ENCODE peak calls at places on chromosomes 13 and 19, in nine cellular contexts. B, F, A, L, N, S, D, Z and G are unnamed samples.
A peak's percentile ranks its signal among the peaks of the same experiment; 100 is the strongest.

GRCh38 chr13:114065926-114066774 is 66.3 kb downstream of the RASA3 start:
- DNase-seq in S (no peak), Z (no peak), A (no peak), D (peak; percentile 51), N (no peak), F (peak; percentile 80), L (no peak), B (no peak), G (no peak)

GRCh38 chr19:55196803-55197202 is 12.5 kb downstream of the PTPRH start:
- DNase-seq in Z (no peak), L (peak; percentile 3), B (peak; percentile 67), S (no peak), A (no peak), F (no peak), N (no peak), D (peak; percentile 27), G (peak; percentile 41)

GRCh38 chr13:110715395-110716234 is 2.1 kb downstream of the ING1 start:
- DNase-seq in S (peak; percentile 99), N (peak; percentile 99), F (peak; percentile 99), L (peak; percentile 99), Z (peak; percentile 96), B (peak; percentile 99), A (peak; percentile 96), D (peak; percentile 100), G (peak; percentile 93)

GRCh38 chr19:2888739-2889224 is 11.9 kb upstream of the ZNF57 start:
- DNase-seq in L (no peak), D (peak; percentile 36), Z (no peak), S (no peak), B (peak; percentile 64), A (no peak), F (no peak), N (no peak), G (peak; percentile 91)

GRCh38 chr13:21124853-21125252 is 51.5 kb downstream of the SKA3 start:
- DNase-seq in A (peak; percentile 67), N (peak; percentile 63), S (no peak), Z (peak; percentile 78), B (peak; percentile 50), L (peak; percentile 69), D (peak; percentile 13), F (no peak), G (no peak)

GRCh38 chr13:50531917-50532899 is 311.3 kb downstream of the DLEU7 start:
- DNase-seq in L (peak; percentile 38), A (peak; percentile 17), N (no peak), Z (peak; percentile 55), B (no peak), F (no peak), D (peak; percentile 59), S (peak; percentile 10), G (peak; percentile 31)

GRCh38 chr13:33997574-33997973 is 179.6 kb downstream of the RFC3 start:
- DNase-seq in A (no peak), F (no peak), L (no peak), N (no peak), D (no peak), S (no peak), B (no peak), Z (peak; percentile 38), G (no peak)

GRCh38 chr13:44951184-44951583 is 38.1 kb downstream of the NUFIP1 start:
- DNase-seq in N (no peak), B (no peak), S (no peak), A (no peak), Z (no peak), L (no peak), D (peak; percentile 27), F (no peak), G (no peak)

GRCh38 chr19:14141041-14141440 is 4.7 kb upstream of the ASF1B start:
- DNase-seq in L (no peak), Z (no peak), A (no peak), S (no peak), D (no peak), B (no peak), F (no peak), N (no peak), G (no peak)

GRCh38 chr13:48448963-48449614 is 36.2 kb upstream of the LPAR6 start:
- DNase-seq in Z (peak; percentile 78), N (no peak), F (no peak), D (peak; percentile 80), L (no peak), S (no peak), A (no peak), B (no peak), G (no peak)

GRCh38 chr13:47146991-47147783 is 250.3 kb upstream of the HTR2A start:
- DNase-seq in B (no peak), S (no peak), F (peak; percentile 72), D (no peak), N (no peak), L (no peak), A (no peak), Z (no peak), G (no peak)

GRCh38 chr19:32397736-32398135 is 7.8 kb upstream of the DPY19L3 start:
- DNase-seq in S (no peak), F (no peak), B (no peak), Z (peak; percentile 58), A (no peak), L (peak; percentile 49), D (peak; percentile 87), N (no peak), G (no peak)

GRCh38 chr19:343941-344624 is 513 bp downstream of the MIER2 start:
- DNase-seq in B (peak; percentile 47), S (no peak), Z (no peak), N (peak; percentile 81), L (peak; percentile 64), D (peak; percentile 73), F (no peak), A (peak; percentile 98), G (peak; percentile 37)

GRCh38 chr19:40723661-40724254 is 6.8 kb downstream of the ITPKC start:
- DNase-seq in Z (no peak), F (no peak), N (no peak), L (no peak), B (no peak), D (no peak), A (no peak), S (no peak), G (no peak)

DNA sequence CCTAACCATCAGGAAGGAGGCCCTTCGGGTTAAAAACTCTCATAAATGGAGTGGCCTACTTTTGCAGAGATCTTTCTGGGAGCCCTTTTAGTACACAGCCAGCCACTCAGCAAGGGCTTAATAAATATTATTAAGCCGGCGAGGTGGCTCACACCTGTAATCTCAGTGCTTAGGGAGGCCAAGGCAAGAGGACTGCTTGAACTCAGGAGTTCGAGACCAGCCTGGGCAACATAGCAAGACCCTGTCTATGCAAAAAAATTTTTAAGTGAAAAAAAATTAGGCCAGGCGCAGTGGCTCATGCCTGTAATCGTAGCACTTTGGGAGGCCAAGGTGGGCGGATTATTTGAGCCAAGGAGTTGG is 810 bp upstream of the KANK2 start:
- DNase-seq in L (no peak), Z (no peak), N (no peak), D (no peak), F (no peak), S (no peak), B (no peak), A (no peak), G (no peak)
- H3K4me2 ChIP-seq in L (peak overlapping the region; percentile 98), Z (peak overlapping the region; percentile 100), N (peak overlapping the region; percentile 88), D (peak overlapping the region; percentile 69), F (peak overlapping the region; percentile 79), S (peak overlapping the region; percentile 75), B (peak overlapping the region; percentile 74), A (peak overlapping the region; percentile 95), G (peak overlapping the region; percentile 99)

DNA sequence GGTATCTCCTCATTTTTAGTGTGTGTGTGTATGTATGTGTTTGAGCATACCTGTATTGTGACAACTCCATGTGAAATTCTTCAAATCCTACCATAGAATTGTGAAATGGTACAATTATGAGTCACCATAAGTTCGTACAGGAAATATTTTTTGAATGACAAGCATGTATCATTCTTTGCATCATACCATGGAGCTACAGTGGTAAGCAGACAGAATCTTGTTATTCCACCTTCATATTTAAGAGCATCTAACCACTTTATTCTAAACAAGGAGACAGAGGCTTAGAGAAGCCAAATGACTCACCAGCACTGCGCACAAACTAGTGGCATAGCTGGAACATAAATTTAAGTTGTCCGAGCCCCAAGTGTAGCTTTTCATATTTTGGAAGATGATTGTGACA is 4.5 kb upstream of the EPSTI1 start:
- DNase-seq in A (no peak), N (no peak), L (no peak), Z (peak; percentile 87), S (peak; percentile 46), D (peak; percentile 92), F (no peak), B (no peak), G (no peak)
- TF ChIP-seq EZH2phosphoT487 in A (no peak), N (no peak), L (no peak), Z (no peak), S (no peak), D (no peak), F (no peak), B (no peak), G (no peak)

DNA sequence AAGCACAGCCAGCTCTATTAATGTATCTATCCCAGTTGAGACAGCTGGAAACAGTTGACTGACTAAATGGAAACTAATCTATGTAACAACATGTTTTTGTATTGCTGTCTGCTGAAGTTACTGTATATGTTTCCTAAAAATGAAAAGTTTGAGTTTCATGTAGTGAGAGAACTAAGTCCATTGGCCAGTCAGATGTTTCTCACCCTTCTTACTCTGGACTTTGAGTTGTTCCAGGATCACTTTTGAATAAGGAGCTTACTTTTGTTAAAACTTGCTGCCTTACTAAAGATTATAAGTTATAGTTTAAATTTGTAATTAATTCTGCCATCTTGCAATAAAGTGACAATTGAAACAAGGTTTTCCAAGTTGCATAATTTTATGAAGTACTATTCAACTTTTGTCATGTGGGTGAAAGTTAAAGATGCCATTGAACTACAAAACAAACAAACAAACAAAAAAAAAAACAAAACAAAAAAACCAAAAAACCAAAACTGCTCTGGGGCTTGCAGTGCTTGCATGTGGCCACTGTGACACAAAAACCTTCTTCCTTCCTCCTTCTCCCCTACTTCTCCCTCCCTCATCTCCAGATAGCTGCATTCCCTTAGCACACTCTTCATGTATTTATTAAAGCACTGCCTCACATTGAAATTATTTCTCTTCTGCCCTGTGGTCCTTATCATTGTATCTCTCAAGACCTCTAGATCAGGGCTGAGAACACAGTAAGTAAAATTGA is 15.3 kb downstream of the WDFY2 start:
- DNase-seq in L (no peak), S (no peak), A (no peak), Z (no peak), F (no peak), D (no peak), B (no peak), N (no peak), G (no peak)
- H3K4me1 ChIP-seq in L (no peaks in the 10 kb centered on the region), S (no peaks in the 10 kb centered on the region), A (peaks cover 10% of the 10 kb centered on the region), Z (peaks cover 4% of the 10 kb centered on the region), F (no peaks in the 10 kb centered on the region), D (peaks cover 5% of the 10 kb centered on the region), B (peaks cover 42% of the 10 kb centered on the region), N (peaks cover 14% of the 10 kb centered on the region), G (no peaks in the 10 kb centered on the region)

DNA sequence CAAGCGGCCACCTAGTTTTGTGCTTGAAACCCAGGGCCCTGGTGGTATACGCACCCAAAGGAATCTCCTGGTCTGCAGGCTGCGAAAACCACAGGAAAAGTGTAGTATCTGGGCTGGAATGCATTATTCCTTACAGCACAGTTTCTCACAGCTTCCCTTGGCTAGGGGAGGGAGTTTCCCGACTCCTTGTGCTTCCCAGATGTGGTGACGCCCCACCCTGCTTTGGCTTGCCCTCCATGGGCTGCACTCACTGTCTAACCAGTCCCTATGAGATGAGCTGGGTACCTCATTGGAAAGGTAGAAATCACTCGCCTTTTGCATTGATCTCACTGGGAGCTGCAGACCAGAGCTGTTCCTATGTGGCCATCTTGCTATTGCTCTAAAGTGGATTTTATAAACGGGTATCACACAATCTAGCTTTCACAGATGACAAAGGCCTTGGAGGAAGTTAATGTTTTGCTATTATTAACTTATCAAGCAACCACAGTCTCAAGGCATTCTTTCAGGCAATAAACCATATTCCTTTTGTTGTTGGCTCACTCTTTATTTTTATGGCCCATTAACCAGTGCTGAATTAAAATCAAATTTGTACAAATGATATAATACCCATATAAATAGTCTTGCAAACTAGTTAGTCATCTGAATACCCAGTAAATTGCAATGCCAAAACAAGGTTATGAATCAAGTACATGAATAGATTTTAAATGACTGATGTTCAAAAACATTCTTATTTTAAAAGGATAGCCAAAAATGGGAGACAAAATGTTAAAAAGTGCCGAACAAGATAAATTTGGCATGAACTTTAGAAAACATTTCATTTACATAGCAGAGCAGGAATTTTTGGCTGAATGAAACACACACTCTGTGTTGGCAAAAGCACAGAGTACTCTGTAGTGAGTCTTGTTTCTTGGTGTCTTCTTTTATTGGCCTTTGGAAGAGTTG is 475.4 kb upstream of the ARGLU1 start:
- DNase-seq in L (no peak), N (no peak), A (no peak), Z (no peak), B (no peak), S (no peak), F (no peak), D (no peak), G (no peak)
- H3K4me2 ChIP-seq in L (no peak overlapping the region), N (no peak overlapping the region), A (no peak overlapping the region), Z (no peak overlapping the region), B (no peak overlapping the region), S (no peak overlapping the region), F (no peak overlapping the region), D (no peak overlapping the region), G (no peak overlapping the region)